ENCODE peak calls at places on chromosomes 12 and 14, in seven cellular contexts. N, Y, Z, G, U, I and D are unnamed samples.

GRCh38 chr12:52050116-52050770 is 999 bp upstream of the NR4A1 start:
- DNase-seq in N (peak; percentile 67), U (peak; percentile 57), I (no peak), Z (no peak), Y (peak; percentile 67), G (no peak), D (no peak)

GRCh38 chr12:51413149-51413548 is 11.5 kb upstream of the SLC4A8 start:
- DNase-seq in Z (no peak), U (no peak), I (no peak), G (no peak), Y (no peak), N (no peak), D (no peak)

GRCh38 chr12:93960521-93960920 is 187.9 kb upstream of the PLXNC1 start:
- DNase-seq in G (no peak), U (no peak), I (no peak), Z (no peak), N (no peak), Y (no peak), D (no peak)

GRCh38 chr14:70641548-70642312 is at the start of gene TTC9:
- DNase-seq in U (peak; percentile 35), N (peak; percentile 31), Z (peak; percentile 53), Y (peak; percentile 41), I (no peak), G (no peak), D (peak; percentile 52)

GRCh38 chr14:83779266-83779665 is 1750.7 kb upstream of the FLRT2 start:
- DNase-seq in U (no peak), I (no peak), G (no peak), N (no peak), Z (no peak), Y (no peak), D (no peak)

GRCh38 chr14:64463198-64463597 is 2.1 kb upstream of the AKAP5 start:
- DNase-seq in G (no peak), N (no peak), U (no peak), I (no peak), Z (peak; percentile 48), Y (no peak), D (no peak)

GRCh38 chr14:61891251-61891650 is 129.0 kb downstream of the SNAPC1 start:
- DNase-seq in I (no peak), Y (no peak), N (no peak), G (no peak), Z (no peak), U (no peak), D (no peak)

GRCh38 chr12:30585877-30586276 is 109.8 kb downstream of the IPO8 start:
- DNase-seq in N (peak; percentile 81), U (no peak), Y (no peak), I (no peak), G (no peak), Z (no peak), D (no peak)

GRCh38 chr14:61927521-61927920 is 165.3 kb downstream of the SNAPC1 start:
- DNase-seq in N (no peak), I (no peak), U (no peak), G (no peak), Z (no peak), Y (no peak), D (no peak)

GRCh38 chr14:100472094-100472455 is 115.1 kb downstream of the BEGAIN start:
- DNase-seq in Z (no peak), G (no peak), U (no peak), Y (no peak), I (no peak), N (no peak), D (no peak)

GRCh38 chr12:33605776-33606175 is 166.2 kb upstream of the SYT10 start:
- DNase-seq in N (no peak), U (no peak), I (no peak), Z (no peak), Y (no peak), G (no peak), D (no peak)
- TF ChIP-seq CTCF in N (no peak), U (no peak), I (no peak), Z (no peak), Y (no peak), G (no peak), D (no peak)

GRCh38 chr14:77459072-77459723 is 1.3 kb downstream of the AHSA1 start:
- DNase-seq in G (no peak), Z (peak; percentile 55), U (peak; percentile 85), Y (peak; percentile 28), N (peak; percentile 66), I (peak; percentile 83), D (no peak)
- TF ChIP-seq CTCF in G (peak; percentile 41), Z (peak; percentile 75), U (peak; percentile 50), Y (peak; percentile 52), N (no peak), I (no peak), D (no peak)

DNA sequence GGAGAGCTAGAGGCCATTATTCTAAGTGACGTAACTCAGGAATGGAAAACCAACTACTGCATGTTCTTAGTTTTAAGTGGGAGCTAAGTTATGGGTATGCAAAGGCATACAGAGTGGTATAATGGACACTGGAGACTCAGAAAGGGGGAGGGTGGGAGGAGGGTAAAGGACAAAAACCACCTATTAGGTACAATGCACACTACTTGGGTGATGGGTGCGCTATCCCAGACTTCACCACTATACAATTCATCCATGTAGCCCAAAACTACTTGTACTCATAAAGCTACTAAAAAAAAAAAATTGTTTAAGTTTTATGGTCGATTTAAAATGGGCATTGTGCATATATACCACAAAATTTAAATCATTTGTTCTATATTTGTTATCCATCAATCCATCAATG is 24.3 kb downstream of the SLC41A2 start:
- DNase-seq in Z (no peak), U (no peak), G (no peak), Y (no peak), N (no peak), I (no peak), D (no peak)
- TF ChIP-seq CTCF in Z (no peak), U (no peak), G (no peak), Y (no peak), N (no peak), I (no peak), D (no peak)

GRCh38 chr12:111275308-111275707 is 93.6 kb downstream of the PHETA1 start:
- DNase-seq in G (no peak), Y (no peak), Z (no peak), I (no peak), U (no peak), N (no peak), D (no peak)

GRCh38 chr12:111271674-111272418 is 97.0 kb downstream of the PHETA1 start:
- DNase-seq in U (no peak), G (no peak), I (no peak), Y (no peak), N (no peak), Z (no peak), D (no peak)

GRCh38 chr12:111277570-111277969 is 91.3 kb downstream of the PHETA1 start:
- DNase-seq in N (no peak), U (no peak), Y (no peak), Z (no peak), I (no peak), G (no peak), D (no peak)

GRCh38 chr12:111276189-111276588 is 92.7 kb downstream of the PHETA1 start:
- DNase-seq in U (no peak), G (no peak), N (no peak), Y (no peak), Z (no peak), I (no peak), D (no peak)

DNA sequence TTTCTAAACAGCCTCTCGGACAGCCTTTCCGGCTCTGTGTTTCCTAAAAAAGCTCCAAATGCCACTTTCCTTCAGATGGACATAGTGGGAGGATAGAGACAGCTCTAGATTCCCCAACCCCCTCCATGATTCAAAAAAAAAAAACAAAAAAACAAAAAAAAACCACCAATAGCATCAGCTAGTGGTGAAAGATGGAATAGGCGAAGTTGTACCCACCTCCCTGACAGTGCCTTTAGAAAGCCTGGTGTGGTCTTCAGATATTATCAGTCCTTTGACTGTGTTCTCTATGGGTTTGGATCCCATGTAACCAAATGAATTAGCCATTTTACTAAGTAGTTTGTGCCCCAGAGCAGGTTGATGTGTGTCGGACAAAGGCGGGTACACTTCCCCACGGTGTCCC is 94.1 kb downstream of the PHETA1 start:
- DNase-seq in G (no peak), U (no peak), I (no peak), Y (no peak), N (no peak), Z (no peak), D (no peak)
- TF ChIP-seq CTCF in G (no peak), U (no peak), I (no peak), Y (no peak), N (no peak), Z (no peak), D (no peak)